ENCODE peak calls at places on chromosomes 6 and 20, in six cellular contexts. V, Q, U, F, A and E are unnamed samples.

GRCh38 chr6:36505744-36506534 is 41.3 kb downstream of the STK38 start:
- DNase-seq in V (no peak), Q (no peak), U (no peak), F (no peak), A (no peak), E (no peak)

GRCh38 chr20:58852559-58853271 is at the start of gene GNAS:
- DNase-seq in V (no peak), Q (peak; percentile 38), U (peak; percentile 84), F (peak; percentile 10), A (peak; percentile 47), E (peak; percentile 65)

GRCh38 chr20:19995220-19995863 is 21.8 kb upstream of the NAA20 start:
- DNase-seq in V (peak; percentile 35), Q (peak; percentile 12), U (no peak), F (peak; percentile 32), A (no peak), E (peak; percentile 57)

GRCh38 chr20:2616634-2617033 is 35.8 kb upstream of the NOP56 start:
- DNase-seq in V (no peak), Q (no peak), U (no peak), F (no peak), A (no peak), E (no peak)

GRCh38 chr20:44079291-44079690 is 107.7 kb downstream of the JPH2 start:
- DNase-seq in V (no peak), Q (no peak), U (no peak), F (no peak), A (no peak), E (no peak)

GRCh38 chr6:443621-444175 is 52.1 kb downstream of the IRF4 start:
- DNase-seq in V (no peak), Q (no peak), U (no peak), F (no peak), A (no peak), E (no peak)

GRCh38 chr20:14712302-14712739 is 374.9 kb upstream of the FLRT3 start:
- DNase-seq in V (no peak), Q (no peak), U (peak; percentile 23), F (peak; percentile 8), A (no peak), E (no peak)

GRCh38 chr20:41468994-41469600 is 102.5 kb upstream of the EMILIN3 start:
- DNase-seq in V (no peak), Q (no peak), U (no peak), F (no peak), A (no peak), E (no peak)

GRCh38 chr20:56722042-56722441 is 92.9 kb downstream of the TFAP2C start:
- DNase-seq in V (peak; percentile 21), Q (no peak), U (no peak), F (no peak), A (no peak), E (peak; percentile 91)

GRCh38 chr6:157944983-157945931 is 36.4 kb upstream of the SYNJ2 start:
- DNase-seq in V (no peak), Q (no peak), U (no peak), F (no peak), A (no peak), E (no peak)

GRCh38 chr6:137697267-137697938 is 169.7 kb upstream of the TNFAIP3 start:
- DNase-seq in V (no peak), Q (no peak), U (peak; percentile 15), F (no peak), A (no peak), E (no peak)

GRCh38 chr6:90080876-90081464 is 186.7 kb downstream of the GJA10 start:
- DNase-seq in V (no peak), Q (no peak), U (no peak), F (no peak), A (no peak), E (no peak)

GRCh38 chr6:95648636-95649035 is 71.3 kb downstream of the MANEA start:
- DNase-seq in V (no peak), Q (no peak), U (no peak), F (no peak), A (no peak), E (no peak)

GRCh38 chr6:157877573-157878011 is 54.5 kb downstream of the SNX9 start:
- DNase-seq in V (no peak), Q (no peak), U (no peak), F (no peak), A (no peak), E (no peak)

GRCh38 chr6:43369174-43370002 is at the start of gene ZNF318:
- DNase-seq in V (peak; percentile 94), Q (peak; percentile 75), U (peak; percentile 97), F (peak; percentile 91), A (peak; percentile 92), E (peak; percentile 98)

GRCh38 chr20:47854687-47855212 is 69.5 kb upstream of the SULF2 start:
- DNase-seq in V (no peak), Q (peak; percentile 14), U (peak; percentile 39), F (no peak), A (no peak), E (peak; percentile 66)

GRCh38 chr20:24628985-24629384 is 159.6 kb downstream of the SYNDIG1 start:
- DNase-seq in V (no peak), Q (no peak), U (no peak), F (no peak), A (no peak), E (no peak)